ENCODE peak calls at places on chromosome 2, in nine cellular contexts. L is tibial nerve, F is neural progenitor cell, G is BJ, S is fibroblast of lung, P is upper lobe of right lung, Q is sigmoid colon, K is astrocyte of the spinal cord, D is mucosa of descending colon. Z is an unnamed sample.

GRCh38 chr2:240953426-240954425 is 44.7 kb upstream of the SNED1 start:
- DNase-seq in L (peak), F (no peak), G (no peak), S (no peak), P (peak), Q (peak), K (no peak), D (no peak), Z (no peak)

GRCh38 chr2:222756951-222757645 is 85.6 kb downstream of the MOGAT1 start:
- DNase-seq in L (no peak), F (no peak), G (no peak), S (peak), P (no peak), Q (no peak), K (peak), D (no peak), Z (no peak)

GRCh38 chr2:16654775-16655456 is 10.7 kb downstream of the CYRIA start:
- DNase-seq in L (no peak), F (no peak), G (no peak), S (no peak), P (no peak), Q (no peak), K (no peak), D (no peak), Z (no peak)

GRCh38 chr2:197024206-197024605 is 97.7 kb upstream of the PGAP1 start:
- DNase-seq in L (no peak), F (no peak), G (no peak), S (no peak), P (no peak), Q (no peak), K (no peak), D (peak), Z (no peak)

GRCh38 chr2:158990397-158991209 is 22.2 kb downstream of the TANC1 start:
- DNase-seq in L (no peak), F (no peak), G (peak), S (peak), P (no peak), Q (no peak), K (peak), D (no peak), Z (no peak)

GRCh38 chr2:112493858-112494648 is 12.1 kb downstream of the TTL start:
- DNase-seq in L (no peak), F (no peak), G (peak), S (peak), P (no peak), Q (no peak), K (peak), D (no peak), Z (no peak)

GRCh38 chr2:43853141-43854081 is 14.6 kb downstream of the ABCG8 start:
- DNase-seq in L (no peak), F (no peak), G (no peak), S (no peak), P (no peak), Q (no peak), K (no peak), D (no peak), Z (no peak)

GRCh38 chr2:134011936-134012586 is 241.8 kb upstream of the MGAT5 start:
- DNase-seq in L (no peak), F (no peak), G (no peak), S (peak), P (no peak), Q (no peak), K (no peak), D (no peak), Z (no peak)

GRCh38 chr2:102449370-102449974 is 23.6 kb upstream of the SLC9A4 start:
- DNase-seq in L (peak), F (peak), G (no peak), S (peak), P (no peak), Q (no peak), K (peak), D (peak), Z (no peak)

GRCh38 chr2:143807677-143808076 is 678.5 kb downstream of the ARHGAP15 start:
- DNase-seq in L (no peak), F (no peak), G (no peak), S (no peak), P (no peak), Q (peak), K (no peak), D (no peak), Z (no peak)

GRCh38 chr2:151032741-151033152 is 228.9 kb downstream of the RBM43 start:
- DNase-seq in L (no peak), F (no peak), G (peak), S (peak), P (no peak), Q (no peak), K (peak), D (no peak), Z (no peak)

GRCh38 chr2:212180684-212181083 is 357.9 kb downstream of the ERBB4 start:
- DNase-seq in L (no peak), F (no peak), G (no peak), S (no peak), P (no peak), Q (no peak), K (no peak), D (no peak), Z (no peak)

GRCh38 chr2:230925879-230926765 is 1.1 kb upstream of the GPR55 start:
- DNase-seq in L (no peak), F (no peak), G (no peak), S (no peak), P (peak), Q (peak), K (no peak), D (no peak), Z (no peak)
- TF ChIP-seq CTCF in L (no peak), F (peak), G (no peak), S (no peak), P (no peak), Q (no peak), K (peak), D (no peak), Z (no peak)

DNA sequence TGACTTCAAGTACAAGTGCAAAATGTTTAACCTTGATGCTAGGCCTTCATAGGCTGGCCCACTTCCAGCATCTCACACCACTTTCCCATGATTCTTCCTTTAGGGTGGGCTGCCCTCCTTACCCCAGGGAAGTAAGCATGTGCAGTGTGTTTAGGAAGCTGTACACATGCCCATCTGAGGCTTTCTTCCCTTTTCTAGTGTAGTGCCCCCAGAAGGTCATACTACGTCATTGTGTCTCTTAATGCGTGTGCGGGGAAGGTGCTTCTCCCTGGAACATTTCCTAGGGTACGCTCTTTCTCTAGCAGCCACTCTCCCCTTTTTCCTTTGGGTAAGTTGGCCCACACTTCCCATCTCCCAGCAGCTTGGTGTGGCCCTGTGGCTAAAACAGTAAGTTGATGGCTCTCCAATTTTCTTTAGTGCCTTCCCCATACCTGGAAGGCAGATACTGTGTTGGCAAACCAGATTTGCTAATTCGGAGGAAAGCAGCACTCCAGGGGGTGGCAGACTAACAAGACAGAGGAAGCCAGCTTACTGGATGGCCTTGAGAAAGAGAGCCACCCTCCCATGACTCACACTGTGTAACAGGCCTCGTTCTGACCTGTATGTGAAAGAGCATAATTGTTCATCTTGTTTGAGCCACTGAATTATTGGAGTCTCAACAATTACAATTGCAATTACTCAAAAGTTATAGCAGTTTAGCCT is 1.1 kb upstream of the SULT6B1 start:
- DNase-seq in L (no peak), F (peak), G (peak), S (peak), P (no peak), Q (no peak), K (peak), D (no peak), Z (no peak)
- TF ChIP-seq CTCF in L (no peak), F (peak), G (peak), S (no peak), P (no peak), Q (no peak), K (no peak), D (no peak), Z (no peak)

GRCh38 chr2:105400138-105400540 is 1.3 kb upstream of the FHL2 start:
- DNase-seq in L (no peak), F (no peak), G (no peak), S (no peak), P (no peak), Q (no peak), K (no peak), D (peak), Z (no peak)

GRCh38 chr2:105398522-105399206 is at the start of gene FHL2:
- DNase-seq in L (peak), F (peak), G (no peak), S (peak), P (peak), Q (peak), K (peak), D (peak), Z (peak)

GRCh38 chr2:105397959-105398521 is 811 bp downstream of the FHL2 start:
- DNase-seq in L (no peak), F (no peak), G (no peak), S (peak), P (no peak), Q (no peak), K (peak), D (peak), Z (no peak)

GRCh38 chr2:105397025-105397722 is 1.7 kb downstream of the FHL2 start:
- DNase-seq in L (no peak), F (no peak), G (no peak), S (peak), P (no peak), Q (no peak), K (no peak), D (no peak), Z (no peak)

DNA sequence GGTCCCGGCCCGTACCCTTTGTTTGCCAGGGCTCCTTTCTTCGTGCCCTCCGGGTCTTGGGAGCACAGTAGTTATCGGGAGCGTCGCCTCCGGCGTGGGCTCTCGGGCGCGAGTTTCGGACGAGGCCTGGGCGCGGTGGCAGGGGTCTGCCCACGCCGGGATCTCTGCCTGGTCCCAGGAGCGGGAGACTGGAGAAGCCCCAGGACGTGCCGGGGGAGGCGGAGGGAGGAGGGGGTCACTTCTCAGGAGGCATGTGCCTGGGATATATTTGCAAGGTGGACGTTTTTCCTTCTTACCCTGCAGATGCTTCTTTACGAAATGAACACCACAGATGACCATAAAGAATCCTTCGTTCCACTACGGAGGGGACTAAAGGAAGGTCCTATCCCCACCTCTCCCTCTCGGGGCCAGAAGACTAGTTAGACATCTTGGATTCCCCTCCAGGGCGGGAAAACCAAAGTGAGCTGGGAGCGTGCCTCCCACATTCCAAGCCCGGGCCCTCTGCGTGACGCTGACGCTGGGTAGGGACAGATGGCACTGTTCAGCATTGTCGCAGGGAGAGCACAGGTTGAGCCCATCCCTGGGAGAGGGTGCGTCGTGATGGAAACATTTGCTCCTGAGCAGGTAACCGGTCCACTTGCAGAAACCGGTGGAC is 483 bp upstream of the FHL2 start:
- DNase-seq in L (no peak), F (no peak), G (no peak), S (no peak), P (no peak), Q (no peak), K (no peak), D (no peak), Z (no peak)
- TF ChIP-seq CTCF in L (peak), F (peak), G (no peak), S (no peak), P (no peak), Q (no peak), K (no peak), D (no peak), Z (no peak)

GRCh38 chr2:12717191-12717987 is 653 bp downstream of the TRIB2 start:
- DNase-seq in L (peak), F (peak), G (no peak), S (peak), P (peak), Q (peak), K (peak), D (peak), Z (peak)
- TF ChIP-seq CTCF in L (peak), F (peak), G (peak), S (peak), P (peak), Q (no peak), K (peak), D (no peak), Z (peak)

Z was measured in mesothelial cell of epicardium.